ENCODE peak calls at places on chromosome 11, in ten cellular contexts. V is CD8-positive, alpha-beta memory T cell; H is pons; X is activated naive CD4-positive, alpha-beta T cell treated with anti-CD3 and anti-CD28 coated beads, Interleukin-2, amount 50 U/mL, for 16 hours; M is NCI-H446 treated with DMSO at 0.1 percent for 48 hours; P is HuH-7; S is stimulated activated CD8-positive, alpha-beta memory T cell treated with anti-CD3 and anti-CD28 coated beads, Interleukin-7, amount 100 ng/mL, for 4 hours; F is AG04450; C is T-helper 2 cell; K is stimulated activated CD4-positive, alpha-beta T cell treated with anti-CD3 and anti-CD28 coated beads, Interleukin-15, amount 100 ng/mL, for 1 hour. E is an unnamed sample.

GRCh38 chr11:62352355-62353336 is 15.4 kb downstream of the ASRGL1 start:
- DNase-seq in V (no peak), H (no peak), X (no peak), M (no peak), P (no peak), S (no peak), F (no peak), C (no peak), K (no peak), E (no peak)

GRCh38 chr11:83002047-83002446 is 69.7 kb downstream of the RAB30 start:
- DNase-seq in V (peak), H (peak), X (peak), M (no peak), P (no peak), S (peak), F (no peak), C (no peak), K (no peak), E (no peak)

GRCh38 chr11:63945482-63946163 is 6.8 kb downstream of the NAA40 start:
- DNase-seq in V (peak), H (peak), X (peak), M (peak), P (peak), S (no peak), F (peak), C (peak), K (no peak), E (peak)

GRCh38 chr11:16001899-16002426 is 354.4 kb downstream of the SOX6 start:
- DNase-seq in V (no peak), H (no peak), X (no peak), M (no peak), P (peak), S (no peak), F (peak), C (no peak), K (no peak), E (peak)

GRCh38 chr11:91133361-91133760 is 910.5 kb upstream of the CHORDC1 start:
- DNase-seq in V (no peak), H (no peak), X (no peak), M (no peak), P (no peak), S (no peak), F (no peak), C (no peak), K (no peak), E (peak)

GRCh38 chr11:35619754-35620640 is 1.7 kb downstream of the FJX1 start:
- DNase-seq in V (no peak), H (peak), X (peak), M (peak), P (peak), S (no peak), F (no peak), C (no peak), K (no peak), E (peak)

GRCh38 chr11:120337133-120337895 is 1.1 kb downstream of the ARHGEF12 start:
- DNase-seq in V (no peak), H (peak), X (peak), M (no peak), P (no peak), S (no peak), F (no peak), C (no peak), K (no peak), E (no peak)

GRCh38 chr11:704799-705645 is 1.0 kb upstream of the EPS8L2 start:
- DNase-seq in V (no peak), H (no peak), X (no peak), M (no peak), P (peak), S (no peak), F (no peak), C (no peak), K (no peak), E (no peak)

GRCh38 chr11:92511522-92512203 is 287.0 kb downstream of the FAT3 start:
- DNase-seq in V (no peak), H (no peak), X (no peak), M (no peak), P (no peak), S (no peak), F (no peak), C (no peak), K (no peak), E (no peak)

GRCh38 chr11:638616-639323 is 1.7 kb downstream of the DRD4 start:
- DNase-seq in V (no peak), H (no peak), X (peak), M (no peak), P (no peak), S (no peak), F (no peak), C (no peak), K (no peak), E (peak)

GRCh38 chr11:3194016-3194816 is 24.4 kb downstream of the MRGPRG start:
- DNase-seq in V (no peak), H (no peak), X (no peak), M (no peak), P (no peak), S (no peak), F (no peak), C (no peak), K (no peak), E (no peak)

GRCh38 chr11:93073508-93074280 is 104.2 kb downstream of the MTNR1B start:
- DNase-seq in V (no peak), H (no peak), X (no peak), M (no peak), P (no peak), S (no peak), F (no peak), C (no peak), K (no peak), E (no peak)

GRCh38 chr11:15118431-15118830 is 3.7 kb downstream of the INSC start:
- DNase-seq in V (no peak), H (no peak), X (no peak), M (no peak), P (no peak), S (no peak), F (no peak), C (no peak), K (no peak), E (no peak)

GRCh38 chr11:108501396-108501795 is 3.2 kb upstream of the POGLUT3 start:
- DNase-seq in V (no peak), H (no peak), X (no peak), M (no peak), P (no peak), S (no peak), F (no peak), C (no peak), K (no peak), E (no peak)

GRCh38 chr11:199004-199581 is 6.2 kb downstream of the SCGB1C1 start:
- DNase-seq in V (no peak), H (no peak), X (peak), M (no peak), P (no peak), S (no peak), F (no peak), C (no peak), K (peak), E (no peak)

GRCh38 chr11:12269104-12269441 is 108.3 kb upstream of the PARVA start:
- DNase-seq in V (no peak), H (no peak), X (no peak), M (no peak), P (no peak), S (no peak), F (no peak), C (no peak), K (no peak), E (no peak)

GRCh38 chr11:129637473-129637872 is 178.2 kb upstream of the TMEM45B start:
- DNase-seq in V (no peak), H (no peak), X (no peak), M (no peak), P (no peak), S (no peak), F (no peak), C (no peak), K (no peak), E (peak)

GRCh38 chr11:119172513-119172912 is 4.0 kb downstream of the NLRX1 start:
- DNase-seq in V (no peak), H (no peak), X (no peak), M (no peak), P (no peak), S (no peak), F (no peak), C (no peak), K (no peak), E (no peak)

GRCh38 chr11:76321340-76321739 is 59.6 kb downstream of the THAP12 start:
- DNase-seq in V (no peak), H (no peak), X (no peak), M (no peak), P (no peak), S (no peak), F (no peak), C (no peak), K (no peak), E (no peak)

GRCh38 chr11:41784513-41785335 is 325.3 kb upstream of the LRRC4C start:
- DNase-seq in V (no peak), H (no peak), X (no peak), M (no peak), P (no peak), S (no peak), F (no peak), C (no peak), K (no peak), E (peak)

GRCh38 chr11:73648629-73649046 is 2.3 kb downstream of the PLEKHB1 start:
- DNase-seq in V (no peak), H (peak), X (no peak), M (no peak), P (no peak), S (no peak), F (no peak), C (no peak), K (no peak), E (no peak)

GRCh38 chr11:120305286-120305685 is 19.8 kb upstream of the TLCD5 start:
- DNase-seq in V (no peak), H (no peak), X (no peak), M (no peak), P (no peak), S (no peak), F (no peak), C (no peak), K (no peak), E (no peak)

GRCh38 chr11:114724916-114725524 is 46.7 kb downstream of the NXPE2 start:
- DNase-seq in V (no peak), H (no peak), X (no peak), M (no peak), P (no peak), S (no peak), F (no peak), C (no peak), K (no peak), E (no peak)

GRCh38 chr11:30816959-30817880 is 231.1 kb upstream of the MPPED2 start:
- DNase-seq in V (no peak), H (no peak), X (no peak), M (no peak), P (no peak), S (no peak), F (no peak), C (no peak), K (no peak), E (no peak)

GRCh38 chr11:120563698-120564572 is 52.4 kb downstream of the GRIK4 start:
- DNase-seq in V (no peak), H (peak), X (no peak), M (no peak), P (no peak), S (no peak), F (no peak), C (no peak), K (no peak), E (peak)

GRCh38 chr11:70503878-70504240 is 105.5 kb downstream of the CTTN start:
- DNase-seq in V (no peak), H (no peak), X (no peak), M (no peak), P (peak), S (no peak), F (no peak), C (no peak), K (no peak), E (no peak)

GRCh38 chr11:93075782-93076181 is 106.3 kb downstream of the MTNR1B start:
- DNase-seq in V (no peak), H (no peak), X (no peak), M (no peak), P (no peak), S (no peak), F (no peak), C (no peak), K (no peak), E (no peak)

GRCh38 chr11:65920035-65920802 is 993 bp downstream of the DRAP1 start:
- DNase-seq in V (no peak), H (no peak), X (no peak), M (no peak), P (no peak), S (no peak), F (no peak), C (no peak), K (no peak), E (no peak)

GRCh38 chr11:3120071-3120792 is 44.9 kb downstream of the OSBPL5 start:
- DNase-seq in V (no peak), H (no peak), X (no peak), M (no peak), P (no peak), S (no peak), F (no peak), C (no peak), K (no peak), E (no peak)

GRCh38 chr11:112525844-112526590 is 265.4 kb upstream of the PLET1 start:
- DNase-seq in V (no peak), H (no peak), X (no peak), M (no peak), P (no peak), S (peak), F (no peak), C (no peak), K (no peak), E (no peak)

GRCh38 chr11:117607449-117607848 is 189.6 kb downstream of the DSCAML1 start:
- DNase-seq in V (no peak), H (no peak), X (no peak), M (no peak), P (no peak), S (no peak), F (no peak), C (no peak), K (no peak), E (no peak)